ENCODE peak calls at places on chromosomes 16 and 17, in five cellular contexts. Y is tibial nerve, C is prostate gland, O is H9, M is uterus. F is an unnamed sample.

GRCh38 chr17:36950027-36950426 is 1.3 kb downstream of the AATF start:
- DNase-seq in O (no peak), M (no peak), C (no peak), Y (no peak), F (no peak)

GRCh38 chr17:12977008-12977751 is 40.6 kb downstream of the ELAC2 start:
- DNase-seq in M (no peak), O (peak; percentile 83), Y (no peak), C (no peak), F (peak; percentile 49)

GRCh38 chr17:17466511-17466910 is 10.3 kb upstream of the MED9 start:
- DNase-seq in Y (no peak), M (no peak), O (no peak), C (no peak), F (no peak)

GRCh38 chr16:21599994-21600773 is 807 bp downstream of the METTL9 start:
- DNase-seq in O (peak; percentile 33), C (peak; percentile 11), M (no peak), Y (no peak), F (peak; percentile 58)

GRCh38 chr17:83204230-83204725 is 124.9 kb downstream of the METRNL start:
- DNase-seq in C (peak; percentile 2), O (no peak), Y (peak; percentile 29), M (no peak), F (no peak)

GRCh38 chr17:19327039-19327776 is 35.3 kb downstream of the B9D1 start:
- DNase-seq in Y (no peak), M (peak; percentile 11), C (no peak), O (no peak), F (peak; percentile 94)

GRCh38 chr16:56512025-56512424 is 7.8 kb downstream of the BBS2 start:
- DNase-seq in M (no peak), O (no peak), Y (no peak), C (no peak), F (no peak)

GRCh38 chr17:80819422-80820164 is 172.0 kb upstream of the CHMP6 start:
- DNase-seq in Y (no peak), M (no peak), O (no peak), C (no peak), F (no peak)

GRCh38 chr17:81020443-81020766 is 14.5 kb upstream of the BAIAP2 start:
- DNase-seq in C (no peak), M (no peak), O (no peak), Y (no peak), F (no peak)

GRCh38 chr17:36657763-36658490 is 56.5 kb downstream of the MRM1 start:
- DNase-seq in Y (no peak), C (no peak), M (peak; percentile 19), O (peak; percentile 76), F (no peak)

GRCh38 chr16:2716948-2717347 is 3.1 kb downstream of the PRSS27 start:
- DNase-seq in M (no peak), C (no peak), O (no peak), Y (no peak), F (no peak)

GRCh38 chr17:27323538-27324212 is 29.8 kb downstream of the WSB1 start:
- DNase-seq in M (peak; percentile 68), C (peak; percentile 41), Y (peak; percentile 61), O (peak; percentile 67), F (no peak)

GRCh38 chr16:15539197-15539596 is 103.8 kb downstream of the MARF1 start:
- DNase-seq in O (peak; percentile 68), M (no peak), C (no peak), Y (no peak), F (no peak)

GRCh38 chr16:48617711-48618148 is 7.8 kb upstream of the N4BP1 start:
- DNase-seq in O (no peak), M (no peak), Y (peak; percentile 47), C (no peak), F (no peak)

GRCh38 chr17:2025220-2025621 is at the start of gene RTN4RL1:
- DNase-seq in O (peak; percentile 78), Y (peak; percentile 46), C (peak; percentile 81), M (peak; percentile 65), F (peak; percentile 64)

GRCh38 chr17:76852843-76853242 is 15.4 kb upstream of the MGAT5B start:
- DNase-seq in Y (no peak), C (no peak), M (no peak), O (no peak), F (no peak)

GRCh38 chr16:69699915-69700314 is 26.4 kb downstream of the NQO1 start:
- DNase-seq in Y (no peak), C (no peak), M (no peak), O (no peak), F (no peak)

GRCh38 chr16:23826528-23827244 is 9.1 kb upstream of the PRKCB start:
- DNase-seq in Y (no peak), M (no peak), O (no peak), C (no peak), F (no peak)

GRCh38 chr17:62621223-62621622 is 6.2 kb upstream of the MRC2 start:
- DNase-seq in O (no peak), M (no peak), Y (no peak), C (no peak), F (no peak)

GRCh38 chr17:2940352-2940751 is 123.1 kb downstream of the OR1D5 start:
- DNase-seq in Y (no peak), M (peak; percentile 26), C (peak; percentile 26), O (peak; percentile 72), F (no peak)

GRCh38 chr17:61567045-61567802 is 23.8 kb downstream of the NACA2 start:
- DNase-seq in M (no peak), Y (no peak), C (no peak), O (no peak), F (no peak)

GRCh38 chr16:89101303-89102034 is 7.8 kb downstream of the ACSF3 start:
- DNase-seq in Y (no peak), M (no peak), O (no peak), C (no peak), F (no peak)

GRCh38 chr16:77335652-77336234 is 99.1 kb downstream of the ADAMTS18 start:
- DNase-seq in C (no peak), O (peak; percentile 44), M (no peak), Y (no peak), F (peak; percentile 8)

GRCh38 chr17:82503094-82503727 is 16.3 kb upstream of the FOXK2 start:
- DNase-seq in Y (no peak), C (no peak), O (no peak), M (no peak), F (no peak)

GRCh38 chr17:81601525-81602120 is 35.3 kb downstream of the NPLOC4 start:
- DNase-seq in O (peak; percentile 57), C (peak; percentile 52), M (no peak), Y (peak; percentile 48), F (peak; percentile 33)

GRCh38 chr17:17946104-17946503 is 26.1 kb downstream of the TOM1L2 start:
- DNase-seq in Y (no peak), O (no peak), M (no peak), C (no peak), F (no peak)

GRCh38 chr17:9225305-9226101 is 204.2 kb downstream of the NTN1 start:
- DNase-seq in M (no peak), O (peak; percentile 88), C (no peak), Y (no peak), F (no peak)

GRCh38 chr17:9228408-9229159 is 207.3 kb downstream of the NTN1 start:
- DNase-seq in M (peak; percentile 62), C (no peak), Y (peak; percentile 54), O (no peak), F (peak; percentile 52)

GRCh38 chr17:9226130-9226793 is 205.0 kb downstream of the NTN1 start:
- DNase-seq in M (no peak), C (no peak), Y (no peak), O (no peak), F (no peak)

GRCh38 chr17:9227819-9228407 is 206.6 kb downstream of the NTN1 start:
- DNase-seq in Y (no peak), O (no peak), M (no peak), C (no peak), F (no peak)

DNA sequence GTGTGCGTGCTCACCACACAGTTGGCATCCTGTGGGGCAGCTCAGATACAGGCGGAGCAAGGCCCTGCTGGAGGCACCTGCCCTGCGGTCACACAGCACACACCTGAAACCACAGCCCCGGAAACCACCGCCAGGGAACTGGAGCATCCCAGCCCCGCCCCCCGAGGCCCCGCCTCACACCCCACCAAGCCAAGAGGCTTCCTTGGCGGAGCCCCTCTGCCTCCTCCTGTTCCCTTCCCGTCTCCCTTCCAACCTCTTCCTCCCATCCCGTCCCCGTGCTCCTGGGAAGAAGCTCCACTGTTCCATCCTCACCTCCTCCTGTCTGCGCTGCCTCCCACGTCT is 205.5 kb downstream of the NTN1 start:
- DNase-seq in M (no peak), Y (no peak), O (peak; percentile 89), C (no peak), F (no peak)
- TF ChIP-seq CTCF in M (no peak), Y (no peak), O (no peak), C (no peak), F (no peak)

GRCh38 chr16:5500526-5500925 is 402.9 kb upstream of the EEF2KMT start:
- DNase-seq in M (no peak), C (no peak), Y (no peak), O (no peak), F (no peak)
- H3K27ac ChIP-seq in M (no peak overlapping the region), C (no peak overlapping the region), Y (no peak overlapping the region), O (no peak overlapping the region), F (no peak overlapping the region)

DNA sequence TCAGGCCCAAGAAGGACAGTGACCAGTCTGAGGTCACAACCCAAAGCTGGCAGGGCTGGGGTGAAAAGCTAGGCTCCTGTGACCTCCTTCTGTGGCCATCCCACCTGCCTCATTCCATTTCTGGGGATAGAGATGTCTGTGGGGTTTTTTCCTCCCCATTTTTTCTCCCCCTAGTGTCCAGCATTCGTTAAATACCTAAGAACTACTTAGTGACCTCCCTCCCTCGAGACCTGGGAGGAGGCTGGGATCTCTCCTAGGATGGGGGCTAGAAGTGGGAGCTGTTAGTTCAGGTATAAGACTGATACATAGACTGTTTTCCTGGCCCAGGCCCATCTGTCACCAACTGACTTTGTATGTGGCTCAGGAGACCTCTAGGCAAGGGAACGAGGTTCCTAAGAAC is 20.5 kb upstream of the STAC2 start:
- DNase-seq in Y (no peak), O (no peak), C (no peak), M (no peak), F (no peak)
- TF ChIP-seq CTCF in Y (no peak), O (no peak), C (no peak), M (no peak), F (no peak)

GRCh38 chr17:50134206-50135110 is 4.5 kb upstream of the SAMD14 start:
- DNase-seq in Y (no peak), O (no peak), M (no peak), C (no peak), F (no peak)

GRCh38 chr17:50137050-50137449 is 7.1 kb upstream of the SAMD14 start:
- DNase-seq in Y (no peak), M (no peak), O (no peak), C (no peak), F (no peak)

GRCh38 chr17:50133769-50134099 is 3.8 kb upstream of the SAMD14 start:
- DNase-seq in Y (no peak), O (no peak), C (no peak), M (no peak), F (no peak)

GRCh38 chr17:50135316-50136095 is 5.5 kb upstream of the SAMD14 start:
- DNase-seq in M (no peak), Y (no peak), O (no peak), C (no peak), F (no peak)

DNA sequence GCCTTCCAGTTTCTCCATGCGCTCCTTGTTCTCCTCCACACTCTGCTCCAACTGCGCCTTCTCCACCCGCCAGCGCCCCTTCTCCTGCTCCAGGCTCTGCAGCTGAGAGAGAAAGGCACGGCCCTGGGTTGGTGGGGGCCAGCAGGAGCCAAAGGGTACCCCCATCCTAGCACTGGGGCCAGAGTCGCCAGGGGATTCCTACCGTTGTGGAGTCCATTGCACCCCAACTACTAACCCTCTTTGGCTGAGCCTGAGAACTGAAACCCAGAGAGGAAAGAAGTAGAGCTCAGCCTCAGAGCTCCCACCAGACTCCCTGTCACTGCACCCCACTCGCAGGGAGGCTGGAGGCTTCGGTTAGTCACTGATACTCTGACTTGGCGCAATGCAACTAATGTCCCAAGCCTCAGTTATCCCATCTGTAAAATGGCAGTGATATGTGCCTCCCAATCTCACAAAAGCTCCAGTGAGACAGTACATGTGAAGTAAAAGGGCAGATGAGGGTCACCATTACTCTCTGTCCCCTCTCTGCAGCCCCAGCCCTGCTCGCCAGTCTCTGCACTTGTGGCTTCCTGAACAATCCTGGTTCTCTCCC is 6.2 kb upstream of the SAMD14 start:
- DNase-seq in M (no peak), Y (no peak), O (no peak), C (no peak), F (no peak)
- H3K27ac ChIP-seq in M (no peak overlapping the region), Y (no peak overlapping the region), O (no peak overlapping the region), C (no peak overlapping the region), F (no peak overlapping the region)

F was measured in foreskin keratinocyte.